ENCODE peak calls at places on chromosomes 3 and 15, in six cellular contexts. N is H1, C is mesendoderm, B is mesenchymal stem cell, P is H9, Y is neuronal stem cell. K is an unnamed sample.
A peak's percentile ranks its signal among the peaks of the same experiment; 100 is the strongest.

GRCh38 chr3:16596352-16597032 is 8.7 kb downstream of the DAZL start:
- DNase-seq in Y (no peak), N (no peak), P (no peak), B (no peak), C (no peak), K (no peak)

GRCh38 chr15:90910441-90911301 is 7.6 kb downstream of the MAN2A2 start:
- DNase-seq in P (no peak), B (no peak), C (no peak), Y (no peak), N (no peak), K (no peak)

GRCh38 chr15:88057836-88058235 is 198.7 kb downstream of the NTRK3 start:
- DNase-seq in N (no peak), B (no peak), P (no peak), C (no peak), Y (no peak), K (no peak)

GRCh38 chr15:31098953-31099740 is 2.4 kb downstream of the TRPM1 start:
- DNase-seq in C (no peak), B (no peak), N (no peak), Y (no peak), P (no peak), K (no peak)

GRCh38 chr15:88484781-88485246 is 17.3 kb downstream of the MRPS11 start:
- DNase-seq in C (peak; percentile 49), P (no peak), N (no peak), B (peak; percentile 10), Y (peak; percentile 76), K (peak; percentile 64)

GRCh38 chr15:31361764-31362120 is 35.1 kb downstream of the KLF13 start:
- DNase-seq in B (no peak), P (no peak), N (no peak), C (peak; percentile 56), Y (no peak), K (no peak)

GRCh38 chr3:159273608-159274007 is 471.8 kb downstream of the MFSD1 start:
- DNase-seq in C (peak; percentile 72), B (peak; percentile 66), N (peak; percentile 69), P (peak; percentile 46), Y (peak; percentile 57), K (peak; percentile 43)

GRCh38 chr3:29642393-29643033 is 361.6 kb downstream of the RBMS3 start:
- DNase-seq in Y (no peak), P (no peak), N (no peak), B (peak; percentile 76), C (peak; percentile 36), K (peak; percentile 70)

GRCh38 chr3:109098245-109098644 is 19.7 kb downstream of the MORC1 start:
- DNase-seq in C (peak; percentile 62), B (no peak), N (no peak), P (peak; percentile 66), Y (no peak), K (no peak)

GRCh38 chr3:167941234-167941995 is 154.3 kb downstream of the GOLIM4 start:
- DNase-seq in N (no peak), B (peak; percentile 98), P (no peak), C (peak; percentile 10), Y (no peak), K (peak; percentile 88)

GRCh38 chr3:101941253-101942039 is 92.1 kb downstream of the NFKBIZ start:
- DNase-seq in B (peak; percentile 40), P (no peak), Y (no peak), C (no peak), N (no peak), K (peak; percentile 67)

GRCh38 chr3:27509376-27509775 is 25.2 kb upstream of the SLC4A7 start:
- DNase-seq in N (no peak), Y (no peak), B (no peak), C (no peak), P (no peak), K (no peak)

GRCh38 chr3:143775401-143775970 is 72.8 kb downstream of the SLC9A9 start:
- DNase-seq in Y (no peak), B (peak; percentile 40), C (peak; percentile 55), N (no peak), P (no peak), K (peak; percentile 13)

GRCh38 chr3:138640537-138640936 is 32.0 kb downstream of the FAIM start:
- DNase-seq in P (no peak), B (no peak), N (no peak), C (no peak), Y (no peak), K (no peak)

GRCh38 chr15:67240235-67241131 is 14.0 kb downstream of the AAGAB start:
- DNase-seq in Y (no peak), P (no peak), C (peak; percentile 30), B (no peak), N (no peak), K (no peak)

GRCh38 chr3:124878561-124879394 is 8.4 kb downstream of the ITGB5 start:
- DNase-seq in B (peak; percentile 96), P (no peak), Y (no peak), N (no peak), C (no peak), K (peak; percentile 95)

GRCh38 chr3:57803647-57804081 is 47.6 kb downstream of the SLMAP start:
- DNase-seq in B (peak; percentile 96), P (no peak), C (peak; percentile 89), Y (no peak), N (no peak), K (peak; percentile 97)

DNA sequence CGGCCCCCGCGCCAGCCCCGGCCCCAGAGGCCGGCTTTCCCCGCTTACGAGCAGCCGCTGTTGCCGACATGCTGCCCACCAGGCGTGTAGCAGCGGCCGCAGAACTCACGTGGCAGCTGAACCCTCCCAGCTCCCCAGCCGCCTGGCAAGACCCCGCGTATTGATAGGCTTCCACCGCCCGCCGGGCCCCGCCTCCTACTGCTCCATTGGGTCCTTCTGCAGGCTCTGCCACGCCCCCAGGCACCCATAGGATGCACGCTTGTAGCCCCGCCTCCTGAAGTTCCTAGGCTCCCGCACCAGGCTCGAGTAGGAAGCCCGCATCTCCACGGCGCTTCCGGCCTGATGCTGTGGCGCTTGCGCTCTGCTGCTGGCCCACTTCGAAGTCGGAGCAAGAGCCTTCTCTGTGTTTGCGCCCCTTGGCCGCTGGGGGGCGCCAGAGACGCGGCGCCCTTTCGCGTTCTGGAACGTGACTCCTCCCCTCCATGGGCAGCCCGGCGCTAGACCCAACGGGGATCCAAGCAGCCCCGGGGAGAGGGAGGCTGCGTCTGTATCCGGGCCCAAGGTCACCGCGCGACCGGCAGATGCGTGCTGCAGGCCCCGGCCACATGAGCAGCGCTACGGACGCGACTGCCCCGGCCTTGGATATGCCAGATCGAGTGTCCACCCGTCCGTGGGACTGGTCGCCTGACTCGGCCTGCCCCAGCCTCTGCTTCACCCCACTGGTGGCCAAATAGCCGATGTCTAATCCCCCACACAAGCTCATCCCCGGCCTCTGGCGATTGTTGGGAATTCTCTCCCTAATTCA is at the start of the genes PARP3 and RRP9:
- DNase-seq in N (peak; percentile 99), P (peak; percentile 100), B (peak; percentile 100), C (peak; percentile 100), Y (peak; percentile 100), K (peak; percentile 100)
- H3K23ac ChIP-seq in N (no peak within 1 kb of the TSS), P (no peak within 1 kb of the TSS), B (peak within 1 kb of the TSS; percentile 78), C (peak within 1 kb of the TSS; percentile 67), Y (peak within 1 kb of the TSS; percentile 75), K (peak within 1 kb of the TSS; percentile 54)

GRCh38 chr3:156678216-156678615 is 3.8 kb downstream of the TIPARP start:
- DNase-seq in P (no peak), C (no peak), N (no peak), B (peak; percentile 22), Y (no peak), K (no peak)
- H4K8ac ChIP-seq in P (no peak overlapping the region), C (no peak overlapping the region), N (no peak overlapping the region), B (no peak overlapping the region), Y (no peak overlapping the region), K (no peak overlapping the region)

GRCh38 chr15:39332846-39333245 is 248.0 kb upstream of the THBS1 start:
- DNase-seq in N (no peak), C (no peak), P (no peak), Y (no peak), B (no peak), K (no peak)

GRCh38 chr15:39338251-39338650 is 242.6 kb upstream of the THBS1 start:
- DNase-seq in Y (no peak), B (no peak), P (no peak), N (no peak), C (no peak), K (no peak)

GRCh38 chr15:39336926-39337325 is 244.0 kb upstream of the THBS1 start:
- DNase-seq in N (no peak), P (no peak), C (no peak), B (peak; percentile 66), Y (no peak), K (no peak)

GRCh38 chr15:39331584-39331983 is 249.3 kb upstream of the THBS1 start:
- DNase-seq in C (no peak), P (no peak), N (no peak), B (no peak), Y (no peak), K (no peak)

GRCh38 chr15:39333393-39333792 is 247.5 kb upstream of the THBS1 start:
- DNase-seq in P (no peak), Y (no peak), C (no peak), B (no peak), N (no peak), K (no peak)
- H3K23ac ChIP-seq in P (no peak overlapping the region), Y (no peak overlapping the region), C (no peak overlapping the region), B (no peak overlapping the region), N (no peak overlapping the region), K (no peak overlapping the region)

GRCh38 chr3:122394173-122394572 is 10.2 kb downstream of the FAM162A start:
- DNase-seq in P (no peak), B (no peak), Y (no peak), C (no peak), N (no peak), K (peak; percentile 4)
- H4K8ac ChIP-seq in P (no peak overlapping the region), B (peak overlapping the region; percentile 21), Y (no peak overlapping the region), C (no peak overlapping the region), N (no peak overlapping the region), K (peak overlapping the region; percentile 80)

K was measured in IMR-90.